ENCODE peak calls at places on chromosomes 11 and 22, in four cellular contexts. One of them, this sample, is unnamed.

GRCh38 chr22:30230330-30230729 is 16.2 kb downstream of the LIF start:
- DNase-seq in PC-3: no peak
- DNase-seq in mammary epithelial cell: no peak
- DNase-seq in IMR-90: no peak
- DNase-seq in this sample: no peak

GRCh38 chr11:75189911-75190310 is 39.0 kb downstream of the SLCO2B1 start:
- DNase-seq in mammary epithelial cell: no peak
- DNase-seq in PC-3: no peak
- DNase-seq in IMR-90: no peak
- DNase-seq in this sample: peak

GRCh38 chr11:88779551-88779950 is 286.2 kb downstream of the GRM5 start:
- DNase-seq in PC-3: peak
- DNase-seq in IMR-90: peak
- DNase-seq in mammary epithelial cell: peak
- DNase-seq in this sample: peak

GRCh38 chr11:12249590-12250260 is 127.6 kb upstream of the PARVA start:
- DNase-seq in IMR-90: no peak
- DNase-seq in PC-3: no peak
- DNase-seq in mammary epithelial cell: no peak
- DNase-seq in this sample: no peak

GRCh38 chr11:61091373-61092279 is 10.7 kb upstream of the CD5 start:
- DNase-seq in IMR-90: peak
- DNase-seq in mammary epithelial cell: peak
- DNase-seq in PC-3: no peak
- DNase-seq in this sample: peak

GRCh38 chr22:27776410-27776958 is 25.1 kb downstream of the MN1 start:
- DNase-seq in mammary epithelial cell: no peak
- DNase-seq in IMR-90: no peak
- DNase-seq in PC-3: no peak
- DNase-seq in this sample: peak

GRCh38 chr11:132864811-132865576 is 667.3 kb downstream of the OPCML start:
- DNase-seq in mammary epithelial cell: no peak
- DNase-seq in PC-3: no peak
- DNase-seq in IMR-90: no peak
- DNase-seq in this sample: no peak

GRCh38 chr11:71477637-71478011 is 24.6 kb downstream of the NADSYN1 start:
- DNase-seq in PC-3: no peak
- DNase-seq in IMR-90: no peak
- DNase-seq in mammary epithelial cell: no peak
- DNase-seq in this sample: no peak

GRCh38 chr22:31290494-31291402 is 1.5 kb downstream of the PIK3IP1 start:
- DNase-seq in mammary epithelial cell: peak
- DNase-seq in PC-3: peak
- DNase-seq in IMR-90: peak
- DNase-seq in this sample: peak

GRCh38 chr11:125202362-125202880 is 37.9 kb downstream of the PKNOX2 start:
- DNase-seq in mammary epithelial cell: no peak
- DNase-seq in IMR-90: no peak
- DNase-seq in PC-3: no peak
- DNase-seq in this sample: no peak

GRCh38 chr11:82718307-82718706 is 15.4 kb downstream of the FAM181B start:
- DNase-seq in IMR-90: peak
- DNase-seq in PC-3: peak
- DNase-seq in mammary epithelial cell: peak
- DNase-seq in this sample: peak

GRCh38 chr22:37633693-37634504 is 5.6 kb upstream of the SH3BP1 start:
- DNase-seq in mammary epithelial cell: no peak
- DNase-seq in IMR-90: peak
- DNase-seq in PC-3: no peak
- DNase-seq in this sample: peak

GRCh38 chr22:24994070-24994763 is 41.7 kb downstream of the KIAA1671 start:
- DNase-seq in IMR-90: no peak
- DNase-seq in PC-3: peak
- DNase-seq in mammary epithelial cell: peak
- DNase-seq in this sample: peak

GRCh38 chr11:63999349-64000025 is 13.2 kb downstream of the OTUB1 start:
- DNase-seq in PC-3: peak
- DNase-seq in mammary epithelial cell: peak
- DNase-seq in IMR-90: no peak
- DNase-seq in this sample: peak

GRCh38 chr22:27267145-27267544 is 534.4 kb downstream of the MN1 start:
- DNase-seq in IMR-90: no peak
- DNase-seq in mammary epithelial cell: no peak
- DNase-seq in PC-3: no peak
- DNase-seq in this sample: peak

GRCh38 chr11:104609297-104609696 is 289.0 kb downstream of the CASP12 start:
- DNase-seq in PC-3: peak
- DNase-seq in IMR-90: peak
- DNase-seq in mammary epithelial cell: peak
- DNase-seq in this sample: peak

GRCh38 chr11:86548278-86548917 is 124.0 kb downstream of the ME3 start:
- DNase-seq in IMR-90: peak
- DNase-seq in PC-3: no peak
- DNase-seq in mammary epithelial cell: no peak
- DNase-seq in this sample: peak

GRCh38 chr22:35034963-35035362 is 31.0 kb upstream of the ISX start:
- DNase-seq in mammary epithelial cell: no peak
- DNase-seq in PC-3: no peak
- DNase-seq in IMR-90: no peak
- DNase-seq in this sample: no peak

GRCh38 chr11:47087801-47088200 is 88.9 kb downstream of the ARFGAP2 start:
- DNase-seq in mammary epithelial cell: no peak
- DNase-seq in IMR-90: no peak
- DNase-seq in PC-3: no peak
- DNase-seq in this sample: no peak

GRCh38 chr11:27574342-27574741 is 67.8 kb upstream of the LIN7C start:
- DNase-seq in IMR-90: no peak
- DNase-seq in PC-3: no peak
- DNase-seq in mammary epithelial cell: no peak
- DNase-seq in this sample: no peak

GRCh38 chr11:108609681-108610080 is 16.1 kb upstream of the EXPH5 start:
- DNase-seq in mammary epithelial cell: peak
- DNase-seq in PC-3: peak
- DNase-seq in IMR-90: peak
- DNase-seq in this sample: peak

GRCh38 chr22:23405366-23405851 is 174.7 kb downstream of the IGLL1 start:
- DNase-seq in mammary epithelial cell: no peak
- DNase-seq in IMR-90: no peak
- DNase-seq in PC-3: no peak
- DNase-seq in this sample: no peak

GRCh38 chr11:19259487-19260345 is 19.0 kb upstream of the E2F8 start:
- DNase-seq in PC-3: peak
- DNase-seq in IMR-90: peak
- DNase-seq in mammary epithelial cell: peak
- DNase-seq in this sample: peak

GRCh38 chr11:65918211-65919150 is at the start of gene C11orf68:
- DNase-seq in mammary epithelial cell: peak
- DNase-seq in PC-3: peak
- DNase-seq in IMR-90: no peak
- DNase-seq in this sample: peak

GRCh38 chr11:67484847-67485311 is 2.1 kb downstream of the AIP start:
- DNase-seq in IMR-90: no peak
- DNase-seq in PC-3: no peak
- DNase-seq in mammary epithelial cell: no peak
- DNase-seq in this sample: no peak

GRCh38 chr11:10623797-10624761 is 55.6 kb upstream of the LYVE1 start:
- DNase-seq in mammary epithelial cell: no peak
- DNase-seq in PC-3: peak
- DNase-seq in IMR-90: peak
- DNase-seq in this sample: peak

GRCh38 chr11:68471360-68472340 is 11.1 kb downstream of the PPP6R3 start:
- DNase-seq in PC-3: no peak
- DNase-seq in IMR-90: peak
- DNase-seq in mammary epithelial cell: peak
- DNase-seq in this sample: peak

GRCh38 chr11:66860449-66860831 is 3.6 kb downstream of the LRFN4 start:
- DNase-seq in mammary epithelial cell: no peak
- DNase-seq in PC-3: no peak
- DNase-seq in IMR-90: no peak
- DNase-seq in this sample: no peak

GRCh38 chr22:31223786-31224191 is 11.7 kb downstream of the LIMK2 start:
- DNase-seq in mammary epithelial cell: peak
- DNase-seq in PC-3: no peak
- DNase-seq in IMR-90: no peak
- DNase-seq in this sample: no peak

GRCh38 chr11:111918390-111919256 is at the start of gene C11orf52:
- DNase-seq in PC-3: peak
- DNase-seq in mammary epithelial cell: peak
- DNase-seq in IMR-90: peak
- DNase-seq in this sample: peak

GRCh38 chr11:1029051-1029450 is 7.5 kb downstream of the MUC6 start:
- DNase-seq in mammary epithelial cell: no peak
- DNase-seq in IMR-90: no peak
- DNase-seq in PC-3: no peak
- DNase-seq in this sample: no peak

GRCh38 chr11:128247235-128247594 is 340.1 kb downstream of the ETS1 start:
- DNase-seq in mammary epithelial cell: no peak
- DNase-seq in IMR-90: no peak
- DNase-seq in PC-3: no peak
- DNase-seq in this sample: no peak

GRCh38 chr11:113193894-113194293 is 120.5 kb upstream of the TTC12 start:
- DNase-seq in PC-3: no peak
- DNase-seq in mammary epithelial cell: no peak
- DNase-seq in IMR-90: no peak
- DNase-seq in this sample: no peak

GRCh38 chr11:2521681-2522630 is 77.1 kb downstream of the KCNQ1 start:
- DNase-seq in IMR-90: no peak
- DNase-seq in mammary epithelial cell: no peak
- DNase-seq in PC-3: no peak
- DNase-seq in this sample: no peak

GRCh38 chr22:30252411-30253204 is 6.0 kb upstream of the LIF start:
- DNase-seq in mammary epithelial cell: peak
- DNase-seq in IMR-90: no peak
- DNase-seq in PC-3: peak
- DNase-seq in this sample: no peak

GRCh38 chr22:35546886-35547285 is 6.3 kb downstream of the RASD2 start:
- DNase-seq in mammary epithelial cell: no peak
- DNase-seq in IMR-90: no peak
- DNase-seq in PC-3: no peak
- DNase-seq in this sample: peak

GRCh38 chr11:66546368-66546965 is at the start of gene ACTN3:
- DNase-seq in PC-3: no peak
- DNase-seq in mammary epithelial cell: no peak
- DNase-seq in IMR-90: no peak
- DNase-seq in this sample: peak

GRCh38 chr11:69018924-69019323 is 5.9 kb upstream of the MRGPRF start:
- DNase-seq in PC-3: no peak
- DNase-seq in IMR-90: peak
- DNase-seq in mammary epithelial cell: no peak
- DNase-seq in this sample: peak

GRCh38 chr11:130389315-130389935 is 39.0 kb downstream of the ADAMTS8 start:
- DNase-seq in mammary epithelial cell: no peak
- DNase-seq in PC-3: no peak
- DNase-seq in IMR-90: no peak
- DNase-seq in this sample: no peak

GRCh38 chr11:76208829-76209670 is 2.7 kb upstream of the WNT11 start:
- DNase-seq in PC-3: peak
- DNase-seq in IMR-90: peak
- DNase-seq in mammary epithelial cell: peak
- DNase-seq in this sample: peak
- H2AFZ ChIP-seq in PC-3: peak
- H2AFZ ChIP-seq in IMR-90: peak
- H2AFZ ChIP-seq in mammary epithelial cell: peak
- H2AFZ ChIP-seq in this sample: peak

GRCh38 chr22:22112533-22113294 is 130.1 kb upstream of the TOP3B start:
- DNase-seq in IMR-90: no peak
- DNase-seq in PC-3: no peak
- DNase-seq in mammary epithelial cell: no peak
- DNase-seq in this sample: no peak
- H2AFZ ChIP-seq in IMR-90: no peak
- H2AFZ ChIP-seq in PC-3: no peak
- H2AFZ ChIP-seq in mammary epithelial cell: no peak
- H2AFZ ChIP-seq in this sample: no peak

GRCh38 chr22:46061431-46062231 is 84.7 kb upstream of the WNT7B start:
- DNase-seq in IMR-90: no peak
- DNase-seq in PC-3: no peak
- DNase-seq in mammary epithelial cell: peak
- DNase-seq in this sample: no peak
- H2AFZ ChIP-seq in IMR-90: no peak
- H2AFZ ChIP-seq in PC-3: no peak
- H2AFZ ChIP-seq in mammary epithelial cell: no peak
- H2AFZ ChIP-seq in this sample: no peak

GRCh38 chr11:123330948-123331347 is 99.1 kb upstream of the GRAMD1B start:
- DNase-seq in PC-3: no peak
- DNase-seq in mammary epithelial cell: no peak
- DNase-seq in IMR-90: no peak
- DNase-seq in this sample: no peak

GRCh38 chr11:123330071-123330470 is 100.0 kb upstream of the GRAMD1B start:
- DNase-seq in mammary epithelial cell: no peak
- DNase-seq in PC-3: no peak
- DNase-seq in IMR-90: no peak
- DNase-seq in this sample: no peak

GRCh38 chr11:123325535-123325934 is 104.5 kb upstream of the GRAMD1B start:
- DNase-seq in mammary epithelial cell: no peak
- DNase-seq in IMR-90: no peak
- DNase-seq in PC-3: no peak
- DNase-seq in this sample: no peak

GRCh38 chr11:123330471-123330870 is 99.6 kb upstream of the GRAMD1B start:
- DNase-seq in PC-3: no peak
- DNase-seq in IMR-90: no peak
- DNase-seq in mammary epithelial cell: no peak
- DNase-seq in this sample: no peak

DNA sequence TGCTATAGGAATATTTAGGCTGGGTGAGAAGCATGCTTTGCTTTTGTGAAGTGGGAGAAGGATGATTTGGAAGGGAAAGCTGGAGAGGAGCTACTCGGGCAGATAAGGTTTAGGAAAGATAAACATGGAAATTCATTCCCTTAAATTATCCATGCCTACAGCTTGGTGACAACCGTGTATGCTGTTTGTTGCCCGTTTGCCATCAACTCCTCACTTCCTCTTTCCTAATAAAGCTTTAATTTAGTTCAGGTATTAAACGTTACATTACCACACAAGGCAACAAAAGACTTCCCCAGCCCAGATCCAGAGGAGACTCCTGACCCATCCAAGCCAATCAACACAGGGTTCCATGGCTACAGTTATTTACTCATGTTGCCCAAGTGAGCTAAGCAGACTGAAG is 101.8 kb upstream of the GRAMD1B start:
- DNase-seq in mammary epithelial cell: no peak
- DNase-seq in IMR-90: no peak
- DNase-seq in PC-3: no peak
- DNase-seq in this sample: no peak
- H2AFZ ChIP-seq in mammary epithelial cell: no peak
- H2AFZ ChIP-seq in IMR-90: no peak
- H2AFZ ChIP-seq in PC-3: peak
- H2AFZ ChIP-seq in this sample: no peak